ENCODE peak calls at places on chromosomes 7 and 10, in five cellular contexts. One of them, this sample, is unnamed.

GRCh38 chr10:103535595-103535994 is 42.1 kb downstream of the NEURL1 start:
- DNase-seq in RKO: no peak
- DNase-seq in activated naive CD8-positive, alpha-beta T cell treated with anti-CD3 and anti-CD28 coated beads, Interleukin-2, amount 10 ng/mL, durations not matched to agents 7 days and 5 days: no peak
- DNase-seq in SJSA1: no peak
- DNase-seq in CD8-positive, alpha-beta memory T cell: no peak
- DNase-seq in this sample: no peak

GRCh38 chr7:151890355-151891004 is 13.6 kb upstream of the PRKAG2 start:
- DNase-seq in RKO: no peak
- DNase-seq in activated naive CD8-positive, alpha-beta T cell treated with anti-CD3 and anti-CD28 coated beads, Interleukin-2, amount 10 ng/mL, durations not matched to agents 7 days and 5 days: no peak
- DNase-seq in SJSA1: no peak
- DNase-seq in CD8-positive, alpha-beta memory T cell: no peak
- DNase-seq in this sample: no peak

GRCh38 chr10:86312701-86313270 is 53.8 kb downstream of the GRID1 start:
- DNase-seq in RKO: no peak
- DNase-seq in activated naive CD8-positive, alpha-beta T cell treated with anti-CD3 and anti-CD28 coated beads, Interleukin-2, amount 10 ng/mL, durations not matched to agents 7 days and 5 days: no peak
- DNase-seq in SJSA1: no peak
- DNase-seq in CD8-positive, alpha-beta memory T cell: no peak
- DNase-seq in this sample: no peak

GRCh38 chr7:78370931-78371330 is 572.4 kb downstream of the PHTF2 start:
- DNase-seq in RKO: no peak
- DNase-seq in activated naive CD8-positive, alpha-beta T cell treated with anti-CD3 and anti-CD28 coated beads, Interleukin-2, amount 10 ng/mL, durations not matched to agents 7 days and 5 days: no peak
- DNase-seq in SJSA1: no peak
- DNase-seq in CD8-positive, alpha-beta memory T cell: no peak
- DNase-seq in this sample: no peak

GRCh38 chr7:32093415-32094408 is 23.5 kb upstream of the PDE1C start:
- DNase-seq in RKO: no peak
- DNase-seq in activated naive CD8-positive, alpha-beta T cell treated with anti-CD3 and anti-CD28 coated beads, Interleukin-2, amount 10 ng/mL, durations not matched to agents 7 days and 5 days: no peak
- DNase-seq in SJSA1: no peak
- DNase-seq in CD8-positive, alpha-beta memory T cell: no peak
- DNase-seq in this sample: no peak

GRCh38 chr7:75945297-75946168 is 30.6 kb downstream of the POR start:
- DNase-seq in RKO: no peak
- DNase-seq in activated naive CD8-positive, alpha-beta T cell treated with anti-CD3 and anti-CD28 coated beads, Interleukin-2, amount 10 ng/mL, durations not matched to agents 7 days and 5 days: no peak
- DNase-seq in SJSA1: no peak
- DNase-seq in CD8-positive, alpha-beta memory T cell: no peak
- DNase-seq in this sample: no peak

GRCh38 chr7:3887071-3887691 is 586.1 kb downstream of the SDK1 start:
- DNase-seq in RKO: no peak
- DNase-seq in activated naive CD8-positive, alpha-beta T cell treated with anti-CD3 and anti-CD28 coated beads, Interleukin-2, amount 10 ng/mL, durations not matched to agents 7 days and 5 days: no peak
- DNase-seq in SJSA1: no peak
- DNase-seq in CD8-positive, alpha-beta memory T cell: no peak
- DNase-seq in this sample: no peak

GRCh38 chr7:117069379-117069778 is 116.1 kb downstream of the ST7 start:
- DNase-seq in RKO: no peak
- DNase-seq in activated naive CD8-positive, alpha-beta T cell treated with anti-CD3 and anti-CD28 coated beads, Interleukin-2, amount 10 ng/mL, durations not matched to agents 7 days and 5 days: no peak
- DNase-seq in SJSA1: no peak
- DNase-seq in CD8-positive, alpha-beta memory T cell: no peak
- DNase-seq in this sample: no peak

GRCh38 chr10:112532053-112532658 is 85.1 kb downstream of the VTI1A start:
- DNase-seq in RKO: no peak
- DNase-seq in activated naive CD8-positive, alpha-beta T cell treated with anti-CD3 and anti-CD28 coated beads, Interleukin-2, amount 10 ng/mL, durations not matched to agents 7 days and 5 days: no peak
- DNase-seq in SJSA1: peak
- DNase-seq in CD8-positive, alpha-beta memory T cell: no peak
- DNase-seq in this sample: no peak

GRCh38 chr10:74322141-74322540 is 171.1 kb downstream of the ADK start:
- DNase-seq in RKO: no peak
- DNase-seq in activated naive CD8-positive, alpha-beta T cell treated with anti-CD3 and anti-CD28 coated beads, Interleukin-2, amount 10 ng/mL, durations not matched to agents 7 days and 5 days: no peak
- DNase-seq in SJSA1: no peak
- DNase-seq in CD8-positive, alpha-beta memory T cell: no peak
- DNase-seq in this sample: no peak

GRCh38 chr7:157526604-157527003 is 189.8 kb downstream of the DNAJB6 start:
- DNase-seq in RKO: no peak
- DNase-seq in activated naive CD8-positive, alpha-beta T cell treated with anti-CD3 and anti-CD28 coated beads, Interleukin-2, amount 10 ng/mL, durations not matched to agents 7 days and 5 days: peak
- DNase-seq in SJSA1: no peak
- DNase-seq in CD8-positive, alpha-beta memory T cell: no peak
- DNase-seq in this sample: no peak

GRCh38 chr10:5691786-5692185 is 7.1 kb downstream of the TASOR2 start:
- DNase-seq in RKO: no peak
- DNase-seq in activated naive CD8-positive, alpha-beta T cell treated with anti-CD3 and anti-CD28 coated beads, Interleukin-2, amount 10 ng/mL, durations not matched to agents 7 days and 5 days: no peak
- DNase-seq in SJSA1: no peak
- DNase-seq in CD8-positive, alpha-beta memory T cell: no peak
- DNase-seq in this sample: no peak

GRCh38 chr7:128404826-128405344 is 4.9 kb downstream of the IMPDH1 start:
- DNase-seq in RKO: peak
- DNase-seq in activated naive CD8-positive, alpha-beta T cell treated with anti-CD3 and anti-CD28 coated beads, Interleukin-2, amount 10 ng/mL, durations not matched to agents 7 days and 5 days: no peak
- DNase-seq in SJSA1: no peak
- DNase-seq in CD8-positive, alpha-beta memory T cell: no peak
- DNase-seq in this sample: no peak

GRCh38 chr7:146885231-146885630 is 768.6 kb downstream of the CNTNAP2 start:
- DNase-seq in RKO: no peak
- DNase-seq in activated naive CD8-positive, alpha-beta T cell treated with anti-CD3 and anti-CD28 coated beads, Interleukin-2, amount 10 ng/mL, durations not matched to agents 7 days and 5 days: no peak
- DNase-seq in SJSA1: no peak
- DNase-seq in CD8-positive, alpha-beta memory T cell: no peak
- DNase-seq in this sample: no peak

GRCh38 chr7:91050677-91051076 is 213.6 kb upstream of the FZD1 start:
- DNase-seq in RKO: no peak
- DNase-seq in activated naive CD8-positive, alpha-beta T cell treated with anti-CD3 and anti-CD28 coated beads, Interleukin-2, amount 10 ng/mL, durations not matched to agents 7 days and 5 days: no peak
- DNase-seq in SJSA1: no peak
- DNase-seq in CD8-positive, alpha-beta memory T cell: no peak
- DNase-seq in this sample: peak

GRCh38 chr7:47896809-47897423 is 51.4 kb downstream of the PKD1L1 start:
- DNase-seq in RKO: no peak
- DNase-seq in activated naive CD8-positive, alpha-beta T cell treated with anti-CD3 and anti-CD28 coated beads, Interleukin-2, amount 10 ng/mL, durations not matched to agents 7 days and 5 days: no peak
- DNase-seq in SJSA1: no peak
- DNase-seq in CD8-positive, alpha-beta memory T cell: no peak
- DNase-seq in this sample: no peak

GRCh38 chr10:79058899-79059771 is 9.6 kb upstream of the ZMIZ1 start:
- DNase-seq in RKO: no peak
- DNase-seq in activated naive CD8-positive, alpha-beta T cell treated with anti-CD3 and anti-CD28 coated beads, Interleukin-2, amount 10 ng/mL, durations not matched to agents 7 days and 5 days: peak
- DNase-seq in SJSA1: no peak
- DNase-seq in CD8-positive, alpha-beta memory T cell: no peak
- DNase-seq in this sample: no peak

This sample was measured in naive thymus-derived CD4-positive, alpha-beta T cell.